ENCODE peak calls at places on chromosomes 5 and 9, in five cellular contexts. P is ACHN, L is endothelial cell, F is heart right ventricle, Y is progenitor cell of endocrine pancreas. B is an unnamed sample.

GRCh38 chr9:73269430-73270101 is 117.9 kb downstream of the ANXA1 start:
- DNase-seq in P (peak; percentile 35), L (no peak), F (no peak), Y (no peak), B (no peak)

GRCh38 chr9:90894956-90895687 is 93.5 kb downstream of the SYK start:
- DNase-seq in P (peak; percentile 6), L (peak; percentile 47), F (no peak), Y (no peak), B (peak; percentile 50)

GRCh38 chr5:98630621-98631020 is 142.8 kb upstream of the RGMB start:
- DNase-seq in P (no peak), L (no peak), F (no peak), Y (no peak), B (no peak)

GRCh38 chr5:124824637-124825158 is 78.3 kb upstream of the ZNF608 start:
- DNase-seq in P (no peak), L (no peak), F (no peak), Y (no peak), B (no peak)

GRCh38 chr9:98935064-98935463 is 8.6 kb upstream of the COL15A1 start:
- DNase-seq in P (no peak), L (no peak), F (no peak), Y (no peak), B (no peak)

GRCh38 chr5:174337276-174338203 is 292.0 kb downstream of the NSG2 start:
- DNase-seq in P (no peak), L (no peak), F (no peak), Y (no peak), B (no peak)

GRCh38 chr5:30604648-30605262 is 588.7 kb upstream of the CDH6 start:
- DNase-seq in P (no peak), L (no peak), F (no peak), Y (no peak), B (no peak)

GRCh38 chr9:36902063-36902735 is 131.9 kb downstream of the PAX5 start:
- DNase-seq in P (no peak), L (no peak), F (no peak), Y (no peak), B (no peak)

GRCh38 chr9:104775961-104776360 is 12.0 kb downstream of the NIPSNAP3B start:
- DNase-seq in P (no peak), L (no peak), F (no peak), Y (no peak), B (no peak)